ENCODE peak calls at places on chromosomes 3 and 15, in five cellular contexts. One of them, this sample, is unnamed.

GRCh38 chr15:73704869-73705645 is 20.9 kb downstream of the CD276 start:
- DNase-seq in AG09309: no peak
- DNase-seq in lower lobe of right lung: peak
- DNase-seq in heart left ventricle: peak
- DNase-seq in MCF 10A: peak
- DNase-seq in this sample: peak

GRCh38 chr3:122977645-122978466 is 49.7 kb downstream of the SEMA5B start:
- DNase-seq in heart left ventricle: peak
- DNase-seq in MCF 10A: peak
- DNase-seq in lower lobe of right lung: peak
- DNase-seq in AG09309: no peak
- DNase-seq in this sample: peak

GRCh38 chr3:150447631-150448465 is 39.8 kb downstream of the TSC22D2 start:
- DNase-seq in MCF 10A: no peak
- DNase-seq in lower lobe of right lung: no peak
- DNase-seq in AG09309: no peak
- DNase-seq in heart left ventricle: no peak
- DNase-seq in this sample: peak

GRCh38 chr3:185965496-185965895 is 27.7 kb upstream of the TRA2B start:
- DNase-seq in MCF 10A: no peak
- DNase-seq in heart left ventricle: no peak
- DNase-seq in lower lobe of right lung: no peak
- DNase-seq in AG09309: no peak
- DNase-seq in this sample: no peak

GRCh38 chr15:49134683-49135341 is 20.6 kb downstream of the COPS2 start:
- DNase-seq in AG09309: peak
- DNase-seq in lower lobe of right lung: no peak
- DNase-seq in heart left ventricle: no peak
- DNase-seq in MCF 10A: no peak
- DNase-seq in this sample: peak

GRCh38 chr3:127798716-127799115 is 23.6 kb downstream of the MGLL start:
- DNase-seq in heart left ventricle: no peak
- DNase-seq in lower lobe of right lung: no peak
- DNase-seq in MCF 10A: no peak
- DNase-seq in AG09309: no peak
- DNase-seq in this sample: no peak

GRCh38 chr3:57068437-57069089 is 8.1 kb downstream of the SPATA12 start:
- DNase-seq in MCF 10A: peak
- DNase-seq in heart left ventricle: peak
- DNase-seq in lower lobe of right lung: no peak
- DNase-seq in AG09309: peak
- DNase-seq in this sample: peak

GRCh38 chr3:34178415-34178814 is 380.0 kb downstream of the PDCD6IP start:
- DNase-seq in lower lobe of right lung: no peak
- DNase-seq in AG09309: no peak
- DNase-seq in heart left ventricle: no peak
- DNase-seq in MCF 10A: no peak
- DNase-seq in this sample: no peak

GRCh38 chr3:101879623-101880284 is 30.4 kb downstream of the NFKBIZ start:
- DNase-seq in heart left ventricle: no peak
- DNase-seq in lower lobe of right lung: no peak
- DNase-seq in AG09309: no peak
- DNase-seq in MCF 10A: no peak
- DNase-seq in this sample: no peak

GRCh38 chr15:35880896-35881295 is 334.9 kb upstream of the DPH6 start:
- DNase-seq in heart left ventricle: no peak
- DNase-seq in MCF 10A: peak
- DNase-seq in lower lobe of right lung: no peak
- DNase-seq in AG09309: no peak
- DNase-seq in this sample: no peak

GRCh38 chr3:45225465-45226205 is 452 bp downstream of the TMEM158 start:
- DNase-seq in heart left ventricle: peak
- DNase-seq in MCF 10A: peak
- DNase-seq in lower lobe of right lung: peak
- DNase-seq in AG09309: no peak
- DNase-seq in this sample: peak

GRCh38 chr15:100909582-100909981 is 9.6 kb upstream of the LRRK1 start:
- DNase-seq in AG09309: no peak
- DNase-seq in lower lobe of right lung: no peak
- DNase-seq in heart left ventricle: no peak
- DNase-seq in MCF 10A: no peak
- DNase-seq in this sample: no peak

GRCh38 chr3:171013822-171014748 is 12.4 kb downstream of the SLC2A2 start:
- DNase-seq in heart left ventricle: no peak
- DNase-seq in MCF 10A: no peak
- DNase-seq in AG09309: no peak
- DNase-seq in lower lobe of right lung: no peak
- DNase-seq in this sample: peak

GRCh38 chr3:171021377-171021776 is 5.1 kb downstream of the SLC2A2 start:
- DNase-seq in lower lobe of right lung: no peak
- DNase-seq in heart left ventricle: no peak
- DNase-seq in AG09309: no peak
- DNase-seq in MCF 10A: no peak
- DNase-seq in this sample: no peak

GRCh38 chr3:171023566-171023965 is 3.0 kb downstream of the SLC2A2 start:
- DNase-seq in heart left ventricle: no peak
- DNase-seq in AG09309: no peak
- DNase-seq in MCF 10A: no peak
- DNase-seq in lower lobe of right lung: no peak
- DNase-seq in this sample: no peak

DNA sequence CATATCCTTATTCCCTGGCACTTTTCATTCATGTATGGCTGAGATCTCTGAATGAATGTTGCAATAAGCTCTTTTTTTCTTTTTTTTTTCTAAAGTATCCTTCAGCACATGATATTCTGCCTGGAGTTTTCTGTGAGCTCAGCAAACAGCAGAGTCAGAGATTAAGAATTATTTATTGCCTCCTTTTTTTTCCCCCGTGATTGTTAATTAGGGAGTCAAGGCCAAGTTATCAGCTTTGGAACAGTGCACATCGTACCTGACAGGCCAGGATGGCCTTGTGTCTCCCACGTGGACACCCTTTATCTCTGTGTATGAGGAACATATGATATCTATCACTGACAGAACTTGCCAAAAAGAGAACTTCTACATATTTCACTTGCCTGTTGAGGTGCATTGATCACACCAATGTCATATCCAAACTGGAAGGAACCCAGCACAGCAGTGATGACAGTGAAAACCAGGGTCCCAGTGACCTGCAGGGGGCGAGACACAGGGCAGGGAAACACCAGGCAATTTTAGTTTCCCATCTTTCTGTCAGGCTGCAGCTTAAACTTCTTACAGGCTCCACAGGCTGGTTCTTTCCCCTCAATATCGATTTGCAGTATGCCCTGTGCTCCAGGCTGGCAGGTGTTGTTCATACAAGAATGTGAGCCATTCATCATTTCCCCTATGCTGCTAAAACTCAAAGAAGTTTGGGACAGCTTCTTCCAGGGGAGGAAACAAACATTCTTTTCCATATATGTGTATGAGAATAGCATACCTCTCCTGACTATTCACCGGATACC is 8.2 kb downstream of the SLC2A2 start:
- DNase-seq in AG09309: no peak
- DNase-seq in MCF 10A: no peak
- DNase-seq in lower lobe of right lung: no peak
- DNase-seq in heart left ventricle: no peak
- DNase-seq in this sample: no peak
- TF ChIP-seq CTCF in AG09309: peak
- TF ChIP-seq CTCF in MCF 10A: no peak
- TF ChIP-seq CTCF in lower lobe of right lung: no peak
- TF ChIP-seq CTCF in heart left ventricle: no peak
- TF ChIP-seq CTCF in this sample: peak

GRCh38 chr3:2714856-2715255 is 395.3 kb downstream of the IL5RA start:
- DNase-seq in AG09309: no peak
- DNase-seq in lower lobe of right lung: no peak
- DNase-seq in heart left ventricle: no peak
- DNase-seq in MCF 10A: no peak
- DNase-seq in this sample: no peak

GRCh38 chr3:2711081-2711480 is 399.1 kb downstream of the IL5RA start:
- DNase-seq in lower lobe of right lung: no peak
- DNase-seq in AG09309: no peak
- DNase-seq in MCF 10A: no peak
- DNase-seq in heart left ventricle: no peak
- DNase-seq in this sample: no peak

GRCh38 chr3:2713923-2714322 is 396.3 kb downstream of the IL5RA start:
- DNase-seq in MCF 10A: peak
- DNase-seq in AG09309: no peak
- DNase-seq in lower lobe of right lung: no peak
- DNase-seq in heart left ventricle: no peak
- DNase-seq in this sample: peak
- TF ChIP-seq CTCF in MCF 10A: peak
- TF ChIP-seq CTCF in AG09309: no peak
- TF ChIP-seq CTCF in lower lobe of right lung: peak
- TF ChIP-seq CTCF in heart left ventricle: no peak
- TF ChIP-seq CTCF in this sample: peak

GRCh38 chr15:66237513-66238235 is 15.9 kb downstream of the MEGF11 start:
- DNase-seq in MCF 10A: no peak
- DNase-seq in heart left ventricle: no peak
- DNase-seq in AG09309: no peak
- DNase-seq in lower lobe of right lung: no peak
- DNase-seq in this sample: no peak

GRCh38 chr15:66236806-66237205 is 16.7 kb downstream of the MEGF11 start:
- DNase-seq in MCF 10A: no peak
- DNase-seq in AG09309: no peak
- DNase-seq in heart left ventricle: no peak
- DNase-seq in lower lobe of right lung: no peak
- DNase-seq in this sample: no peak

GRCh38 chr15:66239514-66239913 is 14.0 kb downstream of the MEGF11 start:
- DNase-seq in AG09309: no peak
- DNase-seq in lower lobe of right lung: no peak
- DNase-seq in MCF 10A: no peak
- DNase-seq in heart left ventricle: no peak
- DNase-seq in this sample: no peak

GRCh38 chr15:66240240-66240842 is 13.2 kb downstream of the MEGF11 start:
- DNase-seq in heart left ventricle: no peak
- DNase-seq in MCF 10A: no peak
- DNase-seq in AG09309: no peak
- DNase-seq in lower lobe of right lung: no peak
- DNase-seq in this sample: no peak

GRCh38 chr15:66238318-66238717 is 15.2 kb downstream of the MEGF11 start:
- DNase-seq in MCF 10A: no peak
- DNase-seq in lower lobe of right lung: no peak
- DNase-seq in AG09309: no peak
- DNase-seq in heart left ventricle: no peak
- DNase-seq in this sample: no peak
- TF ChIP-seq CTCF in MCF 10A: no peak
- TF ChIP-seq CTCF in lower lobe of right lung: no peak
- TF ChIP-seq CTCF in AG09309: no peak
- TF ChIP-seq CTCF in heart left ventricle: no peak
- TF ChIP-seq CTCF in this sample: no peak

GRCh38 chr15:64334530-64334929 is 21.4 kb downstream of the CSNK1G1 start:
- DNase-seq in MCF 10A: no peak
- DNase-seq in heart left ventricle: no peak
- DNase-seq in lower lobe of right lung: no peak
- DNase-seq in AG09309: no peak
- DNase-seq in this sample: no peak
- TF ChIP-seq CTCF in MCF 10A: no peak
- TF ChIP-seq CTCF in heart left ventricle: no peak
- TF ChIP-seq CTCF in lower lobe of right lung: no peak
- TF ChIP-seq CTCF in AG09309: no peak
- TF ChIP-seq CTCF in this sample: no peak